ENCODE peak calls at places on chromosomes 16 and 17, in four cellular contexts. One of them, this sample, is unnamed.
A peak's percentile ranks its signal among the peaks of the same experiment; 100 is the strongest.

GRCh38 chr17:58219789-58220183 is 731 bp upstream of the MKS1 start:
- DNase-seq in stomach: no peak
- DNase-seq in adrenal gland: no peak
- DNase-seq in caudate nucleus: no peak
- DNase-seq in this sample: no peak

GRCh38 chr17:39271546-39271945 is 45.8 kb upstream of the STAC2 start:
- DNase-seq in stomach: no peak
- DNase-seq in adrenal gland: no peak
- DNase-seq in caudate nucleus: no peak
- DNase-seq in this sample: no peak

GRCh38 chr16:68068926-68069325 is 16.2 kb upstream of the NFATC3 start:
- DNase-seq in stomach: no peak
- DNase-seq in adrenal gland: no peak
- DNase-seq in caudate nucleus: no peak
- DNase-seq in this sample: no peak

GRCh38 chr17:73308017-73308823 is 3.6 kb downstream of the CDC42EP4 start:
- DNase-seq in stomach: peak; percentile 94
- DNase-seq in adrenal gland: peak; percentile 93
- DNase-seq in caudate nucleus: no peak
- DNase-seq in this sample: peak; percentile 73

GRCh38 chr16:85195884-85196816 is 83.9 kb upstream of the CIBAR2 start:
- DNase-seq in stomach: no peak
- DNase-seq in adrenal gland: peak; percentile 83
- DNase-seq in caudate nucleus: no peak
- DNase-seq in this sample: peak; percentile 60

GRCh38 chr17:5234645-5235576 is at the start of gene SCIMP:
- DNase-seq in stomach: no peak
- DNase-seq in adrenal gland: peak; percentile 33
- DNase-seq in caudate nucleus: no peak
- DNase-seq in this sample: no peak

GRCh38 chr16:31714899-31715504 is 158.6 kb upstream of the ZNF267 start:
- DNase-seq in stomach: no peak
- DNase-seq in adrenal gland: no peak
- DNase-seq in caudate nucleus: no peak
- DNase-seq in this sample: peak; percentile 87

GRCh38 chr16:30876867-30877266 is 17.0 kb downstream of the BCL7C start:
- DNase-seq in stomach: no peak
- DNase-seq in adrenal gland: no peak
- DNase-seq in caudate nucleus: no peak
- DNase-seq in this sample: no peak

GRCh38 chr16:61871837-61872777 is 164.1 kb downstream of the CDH8 start:
- DNase-seq in stomach: no peak
- DNase-seq in adrenal gland: no peak
- DNase-seq in caudate nucleus: no peak
- DNase-seq in this sample: no peak

GRCh38 chr17:40466298-40466971 is 23.2 kb downstream of the IGFBP4 start:
- DNase-seq in stomach: no peak
- DNase-seq in adrenal gland: no peak
- DNase-seq in caudate nucleus: no peak
- DNase-seq in this sample: peak; percentile 31

This sample was measured in osteoblast.